ENCODE peak calls at places on chromosomes 11 and 22, in seven cellular contexts. N is lung; E is AG08396; R is GM12865; U is activated effector memory CD4-positive, alpha-beta T cell treated with anti-CD3 and anti-CD28 coated beads, Interleukin-2, amount 50 U/mL, for 16 hours; A is activated CD8-positive, alpha-beta memory T cell treated with anti-CD3 and anti-CD28 coated beads, Interleukin-2, amount 10 ng/mL, durations not matched to agents 7 days and 5 days; M is AG08395. W is an unnamed sample.

GRCh38 chr11:115618428-115618827 is 114.2 kb upstream of the CADM1 start:
- DNase-seq in N (no peak), E (no peak), R (no peak), U (no peak), A (no peak), M (no peak), W (peak; percentile 6)

GRCh38 chr11:44680982-44681597 is 45.7 kb upstream of the TSPAN18 start:
- DNase-seq in N (no peak), E (no peak), R (peak; percentile 36), U (peak; percentile 79), A (peak; percentile 93), M (no peak), W (peak; percentile 22)

GRCh38 chr11:47599821-47600377 is 5.7 kb upstream of the C1QTNF4 start:
- DNase-seq in N (no peak), E (no peak), R (no peak), U (peak; percentile 39), A (no peak), M (no peak), W (no peak)

GRCh38 chr11:92764128-92764527 is 205.3 kb upstream of the MTNR1B start:
- DNase-seq in N (no peak), E (no peak), R (no peak), U (no peak), A (no peak), M (no peak), W (no peak)

GRCh38 chr11:97259884-97260283 is 870.1 kb downstream of the JRKL start:
- DNase-seq in N (no peak), E (no peak), R (no peak), U (no peak), A (no peak), M (no peak), W (no peak)

GRCh38 chr22:32206774-32207758 is 2.2 kb upstream of the RFPL2 start:
- DNase-seq in N (no peak), E (no peak), R (peak; percentile 54), U (peak; percentile 81), A (peak; percentile 69), M (no peak), W (peak; percentile 33)

GRCh38 chr11:57645716-57646085 is 4.0 kb downstream of the YPEL4 start:
- DNase-seq in N (no peak), E (no peak), R (no peak), U (no peak), A (no peak), M (no peak), W (no peak)

GRCh38 chr11:34050536-34050935 is 995 bp upstream of the CAPRIN1 start:
- DNase-seq in N (no peak), E (no peak), R (no peak), U (no peak), A (no peak), M (peak; percentile 82), W (peak; percentile 93)

GRCh38 chr11:69156673-69157155 is 979 bp downstream of the SMIM38 start:
- DNase-seq in N (peak; percentile 62), E (peak; percentile 36), R (no peak), U (no peak), A (no peak), M (no peak), W (peak; percentile 45)

GRCh38 chr11:71086687-71087258 is 165.6 kb downstream of the SHANK2 start:
- DNase-seq in N (no peak), E (peak; percentile 35), R (peak; percentile 6), U (no peak), A (no peak), M (no peak), W (peak; percentile 42)

GRCh38 chr11:3880724-3881123 is 25.3 kb downstream of the STIM1 start:
- DNase-seq in N (no peak), E (no peak), R (peak; percentile 72), U (no peak), A (no peak), M (peak; percentile 35), W (peak; percentile 43)

GRCh38 chr11:17810736-17811135 is 76.2 kb downstream of the KCNC1 start:
- DNase-seq in N (no peak), E (no peak), R (no peak), U (no peak), A (no peak), M (peak; percentile 73), W (peak; percentile 39)

GRCh38 chr22:27416553-27417427 is 384.8 kb downstream of the MN1 start:
- DNase-seq in N (no peak), E (peak; percentile 76), R (no peak), U (no peak), A (no peak), M (peak; percentile 91), W (peak; percentile 90)

GRCh38 chr22:38699784-38700183 is 959 bp downstream of the JOSD1 start:
- DNase-seq in N (no peak), E (peak; percentile 42), R (no peak), U (no peak), A (no peak), M (peak; percentile 50), W (peak; percentile 83)

GRCh38 chr11:78022397-78023396 is at the start of gene KCTD14:
- DNase-seq in N (peak; percentile 69), E (peak; percentile 49), R (peak; percentile 12), U (no peak), A (no peak), M (peak; percentile 29), W (peak; percentile 34)

GRCh38 chr11:122069946-122070345 is 46.1 kb downstream of the BLID start:
- DNase-seq in N (no peak), E (peak; percentile 68), R (peak; percentile 67), U (no peak), A (no peak), M (peak; percentile 72), W (peak; percentile 89)

GRCh38 chr11:57640068-57640800 is 9.5 kb downstream of the YPEL4 start:
- DNase-seq in N (no peak), E (no peak), R (no peak), U (no peak), A (no peak), M (no peak), W (no peak)

GRCh38 chr11:111324277-111324720 is 26.0 kb downstream of the POU2AF3 start:
- DNase-seq in N (no peak), E (no peak), R (no peak), U (no peak), A (no peak), M (peak; percentile 44), W (peak; percentile 57)

GRCh38 chr11:130512662-130513061 is 64.2 kb downstream of the ADAMTS15 start:
- DNase-seq in N (no peak), E (no peak), R (no peak), U (no peak), A (peak; percentile 23), M (no peak), W (no peak)

GRCh38 chr11:65868076-65868667 is 4.4 kb downstream of the EFEMP2 start:
- DNase-seq in N (no peak), E (no peak), R (peak; percentile 39), U (peak; percentile 77), A (no peak), M (no peak), W (no peak)

GRCh38 chr11:78202733-78203167 is 14.0 kb downstream of the USP35 start:
- DNase-seq in N (no peak), E (no peak), R (peak; percentile 22), U (peak; percentile 77), A (peak; percentile 67), M (no peak), W (no peak)

GRCh38 chr11:10032991-10033390 is 261.0 kb downstream of the SBF2 start:
- DNase-seq in N (no peak), E (no peak), R (no peak), U (no peak), A (no peak), M (peak; percentile 40), W (peak; percentile 57)

GRCh38 chr11:125180413-125181305 is 16.1 kb downstream of the PKNOX2 start:
- DNase-seq in N (no peak), E (no peak), R (no peak), U (no peak), A (no peak), M (no peak), W (peak; percentile 47)

GRCh38 chr11:38950882-38951281 is 2352.8 kb upstream of the RAG2 start:
- DNase-seq in N (no peak), E (no peak), R (no peak), U (no peak), A (no peak), M (no peak), W (no peak)

W was measured in GM23248.